ENCODE peak calls at places on chromosomes 3 and 15, in six cellular contexts. U is small intestine; K is stimulated activated CD8-positive, alpha-beta memory T cell treated with anti-CD3 and anti-CD28 coated beads, Interleukin-4, amount 100 ng/mL, for 24 hours; X is hypothalamus; I is NAMALWA; C is endothelial cell. Q is an unnamed sample.

GRCh38 chr15:34933432-34933975 is 36.0 kb downstream of the AQR start:
- DNase-seq in U (no peak), K (no peak), X (no peak), I (no peak), C (no peak), Q (no peak)

GRCh38 chr3:139434764-139435291 is 41.5 kb downstream of the RBP2 start:
- DNase-seq in U (peak), K (no peak), X (no peak), I (no peak), C (no peak), Q (no peak)

GRCh38 chr15:98916826-98917225 is 90.8 kb downstream of the PGPEP1L start:
- DNase-seq in U (no peak), K (no peak), X (no peak), I (no peak), C (no peak), Q (no peak)

GRCh38 chr3:120040813-120041377 is 53.4 kb downstream of the GSK3B start:
- DNase-seq in U (no peak), K (no peak), X (no peak), I (no peak), C (no peak), Q (no peak)

GRCh38 chr3:38118421-38119247 is 18.3 kb downstream of the ACAA1 start:
- DNase-seq in U (no peak), K (no peak), X (no peak), I (no peak), C (no peak), Q (no peak)

GRCh38 chr15:89462198-89462912 is 34.0 kb downstream of the RHCG start:
- DNase-seq in U (peak), K (no peak), X (peak), I (peak), C (no peak), Q (peak)

GRCh38 chr3:100245932-100246331 is 14.9 kb upstream of the TBC1D23 start:
- DNase-seq in U (no peak), K (no peak), X (no peak), I (no peak), C (no peak), Q (no peak)

GRCh38 chr3:182369861-182370260 is 423.4 kb upstream of the ATP11B start:
- DNase-seq in U (no peak), K (no peak), X (no peak), I (no peak), C (no peak), Q (no peak)

Q was measured in substantia nigra.